ENCODE peak calls at places on chromosomes 7 and 10, in six cellular contexts. One of them, this sample, is unnamed.

GRCh38 chr7:104963991-104964385 is 50.0 kb upstream of the KMT2E start:
- DNase-seq in vagina: no peak
- DNase-seq in neural crest cell: no peak
- DNase-seq in fibroblast of pulmonary artery: peak
- DNase-seq in astrocyte of the spinal cord: peak
- DNase-seq in tibial nerve: no peak
- DNase-seq in this sample: no peak

GRCh38 chr7:117816727-117817126 is 56.5 kb downstream of the CTTNBP2 start:
- DNase-seq in neural crest cell: no peak
- DNase-seq in astrocyte of the spinal cord: no peak
- DNase-seq in fibroblast of pulmonary artery: no peak
- DNase-seq in vagina: no peak
- DNase-seq in tibial nerve: no peak
- DNase-seq in this sample: no peak

GRCh38 chr7:42869131-42870020 is 42.5 kb downstream of the C7orf25 start:
- DNase-seq in astrocyte of the spinal cord: no peak
- DNase-seq in tibial nerve: no peak
- DNase-seq in neural crest cell: no peak
- DNase-seq in fibroblast of pulmonary artery: no peak
- DNase-seq in vagina: no peak
- DNase-seq in this sample: no peak

GRCh38 chr7:130917669-130918128 is 183.7 kb upstream of the KLF14 start:
- DNase-seq in vagina: no peak
- DNase-seq in fibroblast of pulmonary artery: no peak
- DNase-seq in astrocyte of the spinal cord: peak
- DNase-seq in tibial nerve: no peak
- DNase-seq in neural crest cell: no peak
- DNase-seq in this sample: no peak

GRCh38 chr7:115822801-115823200 is 207.8 kb downstream of the TFEC start:
- DNase-seq in vagina: no peak
- DNase-seq in astrocyte of the spinal cord: no peak
- DNase-seq in fibroblast of pulmonary artery: no peak
- DNase-seq in neural crest cell: no peak
- DNase-seq in tibial nerve: no peak
- DNase-seq in this sample: no peak

GRCh38 chr10:27413831-27414348 is 90.2 kb upstream of the RAB18 start:
- DNase-seq in tibial nerve: no peak
- DNase-seq in vagina: no peak
- DNase-seq in fibroblast of pulmonary artery: no peak
- DNase-seq in astrocyte of the spinal cord: no peak
- DNase-seq in neural crest cell: no peak
- DNase-seq in this sample: no peak

GRCh38 chr10:67296926-67297325 is 371.1 kb downstream of the LRRTM3 start:
- DNase-seq in tibial nerve: no peak
- DNase-seq in neural crest cell: no peak
- DNase-seq in fibroblast of pulmonary artery: no peak
- DNase-seq in astrocyte of the spinal cord: no peak
- DNase-seq in vagina: no peak
- DNase-seq in this sample: no peak

GRCh38 chr10:122492955-122493597 is 31.7 kb downstream of the HTRA1 start:
- DNase-seq in vagina: no peak
- DNase-seq in astrocyte of the spinal cord: no peak
- DNase-seq in tibial nerve: no peak
- DNase-seq in fibroblast of pulmonary artery: no peak
- DNase-seq in neural crest cell: no peak
- DNase-seq in this sample: peak

GRCh38 chr7:129742267-129742666 is 130.7 kb downstream of the NRF1 start:
- DNase-seq in astrocyte of the spinal cord: no peak
- DNase-seq in fibroblast of pulmonary artery: no peak
- DNase-seq in neural crest cell: no peak
- DNase-seq in vagina: no peak
- DNase-seq in tibial nerve: no peak
- DNase-seq in this sample: no peak

GRCh38 chr10:98267894-98268693 is at the start of gene LOXL4:
- DNase-seq in neural crest cell: no peak
- DNase-seq in tibial nerve: no peak
- DNase-seq in astrocyte of the spinal cord: peak
- DNase-seq in vagina: no peak
- DNase-seq in fibroblast of pulmonary artery: peak
- DNase-seq in this sample: peak

GRCh38 chr7:13055732-13056369 is 368.4 kb downstream of the ARL4A start:
- DNase-seq in fibroblast of pulmonary artery: no peak
- DNase-seq in tibial nerve: no peak
- DNase-seq in astrocyte of the spinal cord: no peak
- DNase-seq in neural crest cell: no peak
- DNase-seq in vagina: no peak
- DNase-seq in this sample: no peak

GRCh38 chr7:112511451-112512220 is 30.8 kb downstream of the LSMEM1 start:
- DNase-seq in tibial nerve: no peak
- DNase-seq in fibroblast of pulmonary artery: no peak
- DNase-seq in astrocyte of the spinal cord: no peak
- DNase-seq in neural crest cell: no peak
- DNase-seq in vagina: no peak
- DNase-seq in this sample: no peak

GRCh38 chr10:106175760-106176377 is 988.6 kb downstream of the SORCS1 start:
- DNase-seq in fibroblast of pulmonary artery: peak
- DNase-seq in vagina: no peak
- DNase-seq in neural crest cell: no peak
- DNase-seq in astrocyte of the spinal cord: peak
- DNase-seq in tibial nerve: no peak
- DNase-seq in this sample: peak
- TF ChIP-seq CTCF in fibroblast of pulmonary artery: peak
- TF ChIP-seq CTCF in vagina: no peak
- TF ChIP-seq CTCF in neural crest cell: peak
- TF ChIP-seq CTCF in astrocyte of the spinal cord: peak
- TF ChIP-seq CTCF in tibial nerve: peak
- TF ChIP-seq CTCF in this sample: peak

GRCh38 chr10:58896229-58896628 is 280.2 kb upstream of the PHYHIPL start:
- DNase-seq in neural crest cell: no peak
- DNase-seq in fibroblast of pulmonary artery: no peak
- DNase-seq in tibial nerve: no peak
- DNase-seq in astrocyte of the spinal cord: no peak
- DNase-seq in vagina: no peak
- DNase-seq in this sample: no peak

GRCh38 chr10:58898854-58899573 is 277.4 kb upstream of the PHYHIPL start:
- DNase-seq in fibroblast of pulmonary artery: no peak
- DNase-seq in neural crest cell: no peak
- DNase-seq in astrocyte of the spinal cord: no peak
- DNase-seq in vagina: no peak
- DNase-seq in tibial nerve: no peak
- DNase-seq in this sample: no peak

GRCh38 chr10:58897708-58898107 is 278.7 kb upstream of the PHYHIPL start:
- DNase-seq in tibial nerve: no peak
- DNase-seq in fibroblast of pulmonary artery: peak
- DNase-seq in vagina: no peak
- DNase-seq in neural crest cell: no peak
- DNase-seq in astrocyte of the spinal cord: no peak
- DNase-seq in this sample: peak

GRCh38 chr10:58892039-58892665 is 284.3 kb upstream of the PHYHIPL start:
- DNase-seq in astrocyte of the spinal cord: peak
- DNase-seq in tibial nerve: no peak
- DNase-seq in fibroblast of pulmonary artery: peak
- DNase-seq in neural crest cell: no peak
- DNase-seq in vagina: no peak
- DNase-seq in this sample: peak

DNA sequence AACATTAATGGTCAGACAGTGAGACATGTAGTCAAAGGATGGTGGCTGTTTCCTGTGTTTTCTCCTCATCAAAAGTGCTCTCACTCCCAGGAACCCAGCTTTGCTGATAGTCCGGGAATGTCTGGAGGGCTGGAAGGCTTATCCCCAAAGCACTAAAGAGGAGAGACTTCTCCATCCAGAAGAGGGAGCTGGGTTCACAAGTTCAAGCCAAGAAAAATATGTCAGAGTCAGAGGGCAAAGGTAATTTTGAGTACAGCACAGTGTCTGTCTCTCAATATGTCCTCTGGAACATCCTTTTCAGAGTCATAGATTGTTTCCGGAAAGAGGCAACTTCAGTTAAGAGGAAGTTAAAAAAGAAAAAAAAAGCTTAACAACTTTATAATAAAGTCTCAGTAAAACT is 281.5 kb upstream of the PHYHIPL start:
- DNase-seq in fibroblast of pulmonary artery: peak
- DNase-seq in astrocyte of the spinal cord: peak
- DNase-seq in neural crest cell: no peak
- DNase-seq in tibial nerve: no peak
- DNase-seq in vagina: no peak
- DNase-seq in this sample: no peak
- TF ChIP-seq CTCF in fibroblast of pulmonary artery: no peak
- TF ChIP-seq CTCF in astrocyte of the spinal cord: no peak
- TF ChIP-seq CTCF in neural crest cell: no peak
- TF ChIP-seq CTCF in tibial nerve: no peak
- TF ChIP-seq CTCF in vagina: no peak
- TF ChIP-seq CTCF in this sample: no peak

DNA sequence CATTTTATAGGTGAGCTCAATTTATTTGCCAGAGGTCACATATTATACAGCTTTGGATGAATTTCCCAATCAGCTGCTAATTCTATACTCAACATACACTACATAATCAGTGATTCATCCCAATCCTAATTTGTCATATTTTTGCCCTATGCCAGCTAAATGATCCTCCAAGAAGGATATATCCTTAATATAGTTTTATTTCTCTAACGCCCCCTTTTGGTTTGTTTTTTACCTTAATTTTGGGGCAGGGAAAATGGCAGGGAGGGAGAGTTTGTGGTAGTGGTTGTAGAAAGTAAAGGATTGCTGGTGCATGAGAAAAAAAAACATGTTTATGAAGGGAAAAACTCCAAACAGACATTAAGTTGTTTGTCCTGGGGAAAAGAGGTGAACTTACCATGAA is 31.9 kb downstream of the WASL start:
- DNase-seq in vagina: no peak
- DNase-seq in tibial nerve: no peak
- DNase-seq in neural crest cell: no peak
- DNase-seq in astrocyte of the spinal cord: no peak
- DNase-seq in fibroblast of pulmonary artery: no peak
- DNase-seq in this sample: no peak
- TF ChIP-seq CTCF in vagina: no peak
- TF ChIP-seq CTCF in tibial nerve: no peak
- TF ChIP-seq CTCF in neural crest cell: no peak
- TF ChIP-seq CTCF in astrocyte of the spinal cord: no peak
- TF ChIP-seq CTCF in fibroblast of pulmonary artery: no peak
- TF ChIP-seq CTCF in this sample: no peak

GRCh38 chr10:93992400-93993030 is 1.2 kb upstream of the PLCE1 start:
- DNase-seq in tibial nerve: no peak
- DNase-seq in astrocyte of the spinal cord: peak
- DNase-seq in fibroblast of pulmonary artery: no peak
- DNase-seq in vagina: no peak
- DNase-seq in neural crest cell: no peak
- DNase-seq in this sample: no peak
- TF ChIP-seq CTCF in tibial nerve: peak
- TF ChIP-seq CTCF in astrocyte of the spinal cord: peak
- TF ChIP-seq CTCF in fibroblast of pulmonary artery: peak
- TF ChIP-seq CTCF in vagina: no peak
- TF ChIP-seq CTCF in neural crest cell: peak
- TF ChIP-seq CTCF in this sample: peak

DNA sequence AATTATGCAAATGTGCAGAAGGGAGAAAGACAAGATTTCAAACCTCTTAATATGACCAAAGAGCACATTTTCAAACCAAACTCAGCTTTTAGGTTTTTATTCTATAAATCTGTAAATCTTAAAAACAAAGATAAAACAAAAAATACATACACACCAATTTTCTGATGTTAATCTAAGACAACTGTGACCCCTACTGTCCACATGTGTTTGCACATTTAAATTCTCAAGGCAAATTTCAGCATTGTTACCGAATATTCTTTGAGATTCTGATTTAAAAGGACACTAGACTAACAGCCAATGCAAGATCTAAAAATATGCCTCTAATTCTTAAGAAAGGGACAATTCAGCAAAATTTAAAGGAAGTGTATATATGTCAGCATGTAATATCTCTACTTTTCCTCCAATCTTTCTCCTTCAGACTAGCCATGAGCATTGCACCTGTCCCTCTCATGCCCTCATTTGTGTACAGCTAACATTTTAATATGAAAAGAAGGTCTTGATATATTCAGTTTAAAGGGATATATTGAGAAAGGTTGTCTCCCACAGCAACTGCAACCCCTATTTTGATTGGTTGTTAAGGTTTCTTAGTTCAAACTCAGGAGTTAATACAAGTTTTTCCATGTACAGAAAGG is 417.9 kb downstream of the IPMK start:
- DNase-seq in vagina: no peak
- DNase-seq in tibial nerve: no peak
- DNase-seq in neural crest cell: no peak
- DNase-seq in fibroblast of pulmonary artery: peak
- DNase-seq in astrocyte of the spinal cord: peak
- DNase-seq in this sample: peak
- TF ChIP-seq CTCF in vagina: no peak
- TF ChIP-seq CTCF in tibial nerve: no peak
- TF ChIP-seq CTCF in neural crest cell: peak
- TF ChIP-seq CTCF in fibroblast of pulmonary artery: peak
- TF ChIP-seq CTCF in astrocyte of the spinal cord: peak
- TF ChIP-seq CTCF in this sample: peak

GRCh38 chr10:110857265-110858158 is 14.2 kb upstream of the PDCD4 start:
- DNase-seq in neural crest cell: no peak
- DNase-seq in vagina: peak
- DNase-seq in tibial nerve: no peak
- DNase-seq in astrocyte of the spinal cord: no peak
- DNase-seq in fibroblast of pulmonary artery: peak
- DNase-seq in this sample: peak
- TF ChIP-seq CTCF in neural crest cell: no peak
- TF ChIP-seq CTCF in vagina: no peak
- TF ChIP-seq CTCF in tibial nerve: no peak
- TF ChIP-seq CTCF in astrocyte of the spinal cord: no peak
- TF ChIP-seq CTCF in fibroblast of pulmonary artery: no peak
- TF ChIP-seq CTCF in this sample: no peak

GRCh38 chr7:27128776-27129728 is 1.5 kb downstream of the HOXA4 start:
- DNase-seq in tibial nerve: no peak
- DNase-seq in vagina: no peak
- DNase-seq in astrocyte of the spinal cord: no peak
- DNase-seq in fibroblast of pulmonary artery: no peak
- DNase-seq in neural crest cell: no peak
- DNase-seq in this sample: no peak

GRCh38 chr7:27130540-27131389 is at the start of gene HOXA4:
- DNase-seq in tibial nerve: peak
- DNase-seq in neural crest cell: peak
- DNase-seq in fibroblast of pulmonary artery: peak
- DNase-seq in vagina: no peak
- DNase-seq in astrocyte of the spinal cord: peak
- DNase-seq in this sample: peak

GRCh38 chr7:27131390-27131819 is 848 bp upstream of the HOXA4 start:
- DNase-seq in neural crest cell: no peak
- DNase-seq in fibroblast of pulmonary artery: no peak
- DNase-seq in vagina: no peak
- DNase-seq in astrocyte of the spinal cord: no peak
- DNase-seq in tibial nerve: no peak
- DNase-seq in this sample: no peak

GRCh38 chr7:27128034-27128433 is 2.5 kb downstream of the HOXA4 start:
- DNase-seq in astrocyte of the spinal cord: peak
- DNase-seq in fibroblast of pulmonary artery: no peak
- DNase-seq in tibial nerve: no peak
- DNase-seq in vagina: no peak
- DNase-seq in neural crest cell: no peak
- DNase-seq in this sample: no peak

GRCh38 chr7:27129729-27130539 is 623 bp downstream of the HOXA4 start:
- DNase-seq in astrocyte of the spinal cord: no peak
- DNase-seq in fibroblast of pulmonary artery: no peak
- DNase-seq in neural crest cell: no peak
- DNase-seq in vagina: no peak
- DNase-seq in tibial nerve: no peak
- DNase-seq in this sample: peak
- TF ChIP-seq CTCF in astrocyte of the spinal cord: no peak
- TF ChIP-seq CTCF in fibroblast of pulmonary artery: no peak
- TF ChIP-seq CTCF in neural crest cell: no peak
- TF ChIP-seq CTCF in vagina: no peak
- TF ChIP-seq CTCF in tibial nerve: no peak
- TF ChIP-seq CTCF in this sample: no peak

GRCh38 chr10:46293832-46294640 is 7.2 kb downstream of the ANTXRL start:
- DNase-seq in vagina: no peak
- DNase-seq in tibial nerve: no peak
- DNase-seq in neural crest cell: no peak
- DNase-seq in fibroblast of pulmonary artery: no peak
- DNase-seq in astrocyte of the spinal cord: no peak
- DNase-seq in this sample: no peak
- TF ChIP-seq CTCF in vagina: no peak
- TF ChIP-seq CTCF in tibial nerve: no peak
- TF ChIP-seq CTCF in neural crest cell: no peak
- TF ChIP-seq CTCF in fibroblast of pulmonary artery: peak
- TF ChIP-seq CTCF in astrocyte of the spinal cord: no peak
- TF ChIP-seq CTCF in this sample: no peak

This sample was measured in AG10803.